ENCODE peak calls at places on chromosomes 16 and 17, in seven cellular contexts. H is CD8-positive, alpha-beta T cell; E is effector memory CD4-positive, alpha-beta T cell; M is NCI-H2171 treated with DMSO at 0.1 percent for 48 hours; O is NCI-H1105; F is activated gamma-delta T cell treated with anti-CD3 and anti-CD28 coated beads, Interleukin-2, amount 50 U/mL, for 16 hours; D is HTR-8/SVneo. P is an unnamed sample.

GRCh38 chr16:86406056-86406455 is 104.3 kb upstream of the FOXF1 start:
- DNase-seq in O (no peak), D (no peak), M (no peak), F (no peak), E (no peak), H (no peak), P (no peak)

GRCh38 chr16:54204756-54205155 is 81.8 kb downstream of the IRX3 start:
- DNase-seq in F (no peak), D (no peak), E (no peak), H (no peak), M (no peak), O (no peak), P (no peak)

GRCh38 chr17:64992325-64992802 is 64.2 kb downstream of the GNA13 start:
- DNase-seq in F (no peak), H (no peak), M (no peak), D (peak; percentile 67), E (no peak), O (no peak), P (no peak)

GRCh38 chr16:30748634-30749445 is 615 bp downstream of the PHKG2 start:
- DNase-seq in O (no peak), D (no peak), F (no peak), M (no peak), H (no peak), E (no peak), P (peak; percentile 16)

GRCh38 chr17:30232015-30232821 is 3.3 kb downstream of the SLC6A4 start:
- DNase-seq in E (no peak), H (no peak), M (no peak), D (no peak), O (no peak), F (no peak), P (no peak)

GRCh38 chr17:74924250-74924948 is at the start of gene OTOP2:
- DNase-seq in M (peak; percentile 34), D (no peak), O (no peak), H (no peak), E (no peak), F (no peak), P (no peak)

GRCh38 chr17:57009737-57010445 is 32.0 kb downstream of the SCPEP1 start:
- DNase-seq in M (peak; percentile 64), F (peak; percentile 27), H (peak; percentile 50), E (peak; percentile 11), O (peak; percentile 30), D (peak; percentile 86), P (peak; percentile 22)

GRCh38 chr17:73585583-73585982 is 58.7 kb downstream of the SDK2 start:
- DNase-seq in E (no peak), O (no peak), D (no peak), M (no peak), F (no peak), H (no peak), P (no peak)

GRCh38 chr16:10016761-10017160 is 165.5 kb downstream of the GRIN2A start:
- DNase-seq in F (no peak), D (no peak), E (no peak), O (no peak), M (no peak), H (no peak), P (no peak)

GRCh38 chr16:22206847-22207714 is 1.0 kb downstream of the EEF2K start:
- DNase-seq in O (peak; percentile 8), H (peak; percentile 66), F (peak; percentile 37), D (peak; percentile 28), M (peak; percentile 67), E (peak; percentile 30), P (peak; percentile 79)

GRCh38 chr17:45320931-45321461 is 4.2 kb upstream of the MAP3K14 start:
- DNase-seq in M (no peak), O (no peak), F (no peak), E (no peak), H (no peak), D (peak; percentile 98), P (no peak)

GRCh38 chr16:997440-998051 is 16.0 kb downstream of the SOX8 start:
- DNase-seq in O (no peak), H (peak; percentile 73), E (peak; percentile 56), M (peak; percentile 64), D (peak; percentile 60), F (peak; percentile 27), P (no peak)

GRCh38 chr17:73379814-73380213 is 68.0 kb upstream of the CDC42EP4 start:
- DNase-seq in E (no peak), M (no peak), D (no peak), O (no peak), F (no peak), H (no peak), P (no peak)

GRCh38 chr16:14248791-14249190 is 177.7 kb downstream of the MRTFB start:
- DNase-seq in O (no peak), D (no peak), H (no peak), M (no peak), E (no peak), F (no peak), P (no peak)

GRCh38 chr17:7885357-7886226 is 3.0 kb upstream of the CHD3 start:
- DNase-seq in D (peak; percentile 73), E (peak; percentile 17), F (peak; percentile 18), M (peak; percentile 52), H (peak; percentile 49), O (peak; percentile 49), P (peak; percentile 28)